ENCODE peak calls at places on chromosome 22, in seven cellular contexts. One of them, this sample, is unnamed.

GRCh38 chr22:36942561-36942960 is 29.1 kb downstream of the CSF2RB start:
- DNase-seq in bronchial epithelial cell: no peak
- DNase-seq in heart left ventricle: no peak
- DNase-seq in left ventricle myocardium inferior: no peak
- DNase-seq in thoracic aorta: no peak
- DNase-seq in H7: no peak
- DNase-seq in adrenal gland: no peak
- DNase-seq in this sample: no peak

GRCh38 chr22:49531533-49531895 is 296.2 kb downstream of the BRD1 start:
- DNase-seq in bronchial epithelial cell: no peak
- DNase-seq in heart left ventricle: no peak
- DNase-seq in left ventricle myocardium inferior: no peak
- DNase-seq in thoracic aorta: no peak
- DNase-seq in H7: no peak
- DNase-seq in adrenal gland: no peak
- DNase-seq in this sample: no peak

GRCh38 chr22:39938509-39938908 is 21.7 kb upstream of the TMA7B start:
- DNase-seq in bronchial epithelial cell: no peak
- DNase-seq in heart left ventricle: no peak
- DNase-seq in left ventricle myocardium inferior: no peak
- DNase-seq in thoracic aorta: no peak
- DNase-seq in H7: no peak
- DNase-seq in adrenal gland: no peak
- DNase-seq in this sample: no peak

GRCh38 chr22:25403752-25404471 is 160.6 kb upstream of the GRK3 start:
- DNase-seq in bronchial epithelial cell: peak; percentile 15
- DNase-seq in heart left ventricle: no peak
- DNase-seq in left ventricle myocardium inferior: no peak
- DNase-seq in thoracic aorta: no peak
- DNase-seq in H7: peak; percentile 79
- DNase-seq in adrenal gland: peak; percentile 33
- DNase-seq in this sample: no peak

GRCh38 chr22:29115682-29116313 is 43.0 kb downstream of the KREMEN1 start:
- DNase-seq in bronchial epithelial cell: no peak
- DNase-seq in heart left ventricle: no peak
- DNase-seq in left ventricle myocardium inferior: no peak
- DNase-seq in thoracic aorta: no peak
- DNase-seq in H7: no peak
- DNase-seq in adrenal gland: no peak
- DNase-seq in this sample: no peak

GRCh38 chr22:41919357-41920224 is 4.7 kb upstream of the SHISA8 start:
- DNase-seq in bronchial epithelial cell: no peak
- DNase-seq in heart left ventricle: peak; percentile 70
- DNase-seq in left ventricle myocardium inferior: peak; percentile 70
- DNase-seq in thoracic aorta: no peak
- DNase-seq in H7: peak; percentile 99
- DNase-seq in adrenal gland: peak; percentile 79
- DNase-seq in this sample: peak; percentile 71

GRCh38 chr22:26502688-26503561 is 9.3 kb downstream of the TFIP11 start:
- DNase-seq in bronchial epithelial cell: peak; percentile 36
- DNase-seq in heart left ventricle: peak; percentile 29
- DNase-seq in left ventricle myocardium inferior: peak; percentile 29
- DNase-seq in thoracic aorta: no peak
- DNase-seq in H7: peak; percentile 85
- DNase-seq in adrenal gland: peak; percentile 43
- DNase-seq in this sample: peak; percentile 66

GRCh38 chr22:41217553-41218157 is 12.5 kb downstream of the L3MBTL2 start:
- DNase-seq in bronchial epithelial cell: peak; percentile 97
- DNase-seq in heart left ventricle: peak; percentile 79
- DNase-seq in left ventricle myocardium inferior: peak; percentile 80
- DNase-seq in thoracic aorta: no peak
- DNase-seq in H7: peak; percentile 80
- DNase-seq in adrenal gland: peak; percentile 57
- DNase-seq in this sample: peak; percentile 69

GRCh38 chr22:50034126-50035081 is 21.8 kb upstream of the IL17REL start:
- DNase-seq in bronchial epithelial cell: no peak
- DNase-seq in heart left ventricle: no peak
- DNase-seq in left ventricle myocardium inferior: no peak
- DNase-seq in thoracic aorta: no peak
- DNase-seq in H7: peak; percentile 59
- DNase-seq in adrenal gland: no peak
- DNase-seq in this sample: no peak

GRCh38 chr22:40541300-40541699 is 95.2 kb downstream of the MRTFA start:
- DNase-seq in bronchial epithelial cell: peak; percentile 100
- DNase-seq in heart left ventricle: no peak
- DNase-seq in left ventricle myocardium inferior: no peak
- DNase-seq in thoracic aorta: no peak
- DNase-seq in H7: no peak
- DNase-seq in adrenal gland: no peak
- DNase-seq in this sample: no peak

GRCh38 chr22:50040717-50041116 is 17.4 kb downstream of the TTLL8 start:
- DNase-seq in bronchial epithelial cell: no peak
- DNase-seq in heart left ventricle: no peak
- DNase-seq in left ventricle myocardium inferior: no peak
- DNase-seq in thoracic aorta: no peak
- DNase-seq in H7: peak; percentile 29
- DNase-seq in adrenal gland: no peak
- DNase-seq in this sample: no peak

DNA sequence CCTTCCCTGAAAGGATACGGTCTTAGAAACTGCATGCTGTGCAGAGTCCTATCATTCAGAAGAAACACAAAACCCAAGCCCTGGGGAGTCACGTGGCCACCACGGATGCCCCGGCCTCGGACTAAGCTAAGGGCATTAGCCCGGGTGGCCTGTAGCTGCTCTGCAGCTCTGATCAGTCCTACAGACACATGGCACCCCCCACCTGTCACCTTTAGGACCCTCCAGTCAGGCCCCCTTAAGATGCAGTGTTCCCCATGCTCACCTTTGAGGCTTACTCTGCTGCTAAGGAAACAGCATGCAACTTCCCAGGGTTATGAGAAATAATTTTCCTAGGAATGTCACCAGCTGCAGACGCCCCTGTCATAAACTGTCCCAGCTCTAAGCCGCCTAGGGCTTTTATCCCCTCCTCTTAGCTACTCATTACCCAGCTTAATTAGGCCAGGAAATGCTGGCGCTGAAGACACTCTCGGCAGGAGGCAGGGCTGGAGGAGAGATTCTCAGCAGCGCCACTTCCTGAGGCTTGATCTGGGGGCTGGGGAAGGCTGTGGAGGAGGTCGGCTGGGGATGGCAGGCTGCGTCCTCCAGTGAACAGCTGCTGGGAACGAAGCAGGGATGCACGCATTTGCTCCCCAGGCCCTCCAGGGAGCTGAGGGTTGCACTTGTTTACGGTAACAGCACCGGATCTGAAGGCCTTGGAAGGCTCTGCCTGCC is 47.2 kb upstream of the ADA2 start:
- DNase-seq in bronchial epithelial cell: no peak
- DNase-seq in heart left ventricle: peak; percentile 43
- DNase-seq in left ventricle myocardium inferior: peak; percentile 45
- DNase-seq in thoracic aorta: no peak
- DNase-seq in H7: peak; percentile 77
- DNase-seq in adrenal gland: no peak
- DNase-seq in this sample: peak; percentile 21
- H3K4me3 ChIP-seq in bronchial epithelial cell: no peak overlapping the region
- H3K4me3 ChIP-seq in heart left ventricle: no peak overlapping the region
- H3K4me3 ChIP-seq in left ventricle myocardium inferior: no peak overlapping the region
- H3K4me3 ChIP-seq in thoracic aorta: no peak overlapping the region
- H3K4me3 ChIP-seq in H7: peak overlapping the region; percentile 17
- H3K4me3 ChIP-seq in adrenal gland: no peak overlapping the region
- H3K4me3 ChIP-seq in this sample: no peak overlapping the region

DNA sequence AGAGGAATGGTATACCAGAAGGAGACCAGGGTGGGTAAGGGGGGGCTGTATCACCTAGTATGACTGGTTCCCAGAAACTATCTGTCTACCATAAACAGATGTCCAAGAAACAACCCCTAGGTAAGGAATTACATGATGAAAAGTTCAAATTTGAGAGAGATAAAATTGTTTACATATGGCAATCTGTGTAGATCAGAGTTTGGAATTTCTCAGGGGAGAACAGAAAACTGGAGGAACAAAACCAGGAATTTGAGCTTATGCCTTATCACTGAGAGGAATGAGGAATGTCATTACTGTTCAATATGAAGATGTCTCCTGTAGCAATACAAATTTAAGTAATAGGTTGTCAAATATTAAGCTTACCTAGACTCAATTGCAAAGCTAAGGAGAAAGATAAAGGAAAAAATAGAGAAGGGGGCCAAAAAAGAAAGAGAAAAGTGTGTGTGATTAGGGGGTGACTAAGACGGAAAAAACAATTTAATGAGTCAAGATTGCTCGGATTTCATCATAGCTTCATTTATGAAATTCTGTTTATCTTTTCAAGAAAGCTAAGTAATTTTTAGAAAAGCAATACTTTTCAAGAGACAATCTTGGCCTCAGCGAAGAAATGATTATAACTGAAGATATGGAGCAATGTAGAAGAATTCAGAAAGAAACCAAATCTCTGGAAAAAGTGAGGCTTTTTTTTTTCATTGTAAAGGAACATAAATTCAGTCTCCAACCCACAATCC is 117.8 kb downstream of the APOL5 start:
- DNase-seq in bronchial epithelial cell: peak; percentile 82
- DNase-seq in heart left ventricle: no peak
- DNase-seq in left ventricle myocardium inferior: no peak
- DNase-seq in thoracic aorta: no peak
- DNase-seq in H7: no peak
- DNase-seq in adrenal gland: no peak
- DNase-seq in this sample: no peak
- H3K4me3 ChIP-seq in bronchial epithelial cell: peak overlapping the region; percentile 32
- H3K4me3 ChIP-seq in heart left ventricle: peak overlapping the region; percentile 17
- H3K4me3 ChIP-seq in left ventricle myocardium inferior: peak overlapping the region; percentile 59
- H3K4me3 ChIP-seq in thoracic aorta: peak overlapping the region; percentile 65
- H3K4me3 ChIP-seq in H7: peak overlapping the region; percentile 21
- H3K4me3 ChIP-seq in adrenal gland: no peak overlapping the region
- H3K4me3 ChIP-seq in this sample: peak overlapping the region; percentile 15

GRCh38 chr22:48493733-48494132 is 1333.9 kb downstream of the BRD1 start:
- DNase-seq in bronchial epithelial cell: no peak
- DNase-seq in heart left ventricle: no peak
- DNase-seq in left ventricle myocardium inferior: no peak
- DNase-seq in thoracic aorta: no peak
- DNase-seq in H7: peak; percentile 23
- DNase-seq in adrenal gland: no peak
- DNase-seq in this sample: no peak

GRCh38 chr22:48490513-48491411 is 1336.9 kb downstream of the BRD1 start:
- DNase-seq in bronchial epithelial cell: no peak
- DNase-seq in heart left ventricle: no peak
- DNase-seq in left ventricle myocardium inferior: no peak
- DNase-seq in thoracic aorta: no peak
- DNase-seq in H7: peak; percentile 78
- DNase-seq in adrenal gland: no peak
- DNase-seq in this sample: no peak

GRCh38 chr22:48492371-48493320 is 1335.0 kb downstream of the BRD1 start:
- DNase-seq in bronchial epithelial cell: peak; percentile 46
- DNase-seq in heart left ventricle: peak; percentile 37
- DNase-seq in left ventricle myocardium inferior: peak; percentile 31
- DNase-seq in thoracic aorta: no peak
- DNase-seq in H7: peak; percentile 92
- DNase-seq in adrenal gland: peak; percentile 71
- DNase-seq in this sample: peak; percentile 88

GRCh38 chr22:48489551-48490512 is 1337.8 kb downstream of the BRD1 start:
- DNase-seq in bronchial epithelial cell: no peak
- DNase-seq in heart left ventricle: no peak
- DNase-seq in left ventricle myocardium inferior: no peak
- DNase-seq in thoracic aorta: no peak
- DNase-seq in H7: peak; percentile 83
- DNase-seq in adrenal gland: no peak
- DNase-seq in this sample: no peak

GRCh38 chr22:48491451-48491941 is 1336.2 kb downstream of the BRD1 start:
- DNase-seq in bronchial epithelial cell: no peak
- DNase-seq in heart left ventricle: no peak
- DNase-seq in left ventricle myocardium inferior: no peak
- DNase-seq in thoracic aorta: no peak
- DNase-seq in H7: peak; percentile 75
- DNase-seq in adrenal gland: no peak
- DNase-seq in this sample: no peak
- H3K4me3 ChIP-seq in bronchial epithelial cell: no peak overlapping the region
- H3K4me3 ChIP-seq in heart left ventricle: no peak overlapping the region
- H3K4me3 ChIP-seq in left ventricle myocardium inferior: no peak overlapping the region
- H3K4me3 ChIP-seq in thoracic aorta: no peak overlapping the region
- H3K4me3 ChIP-seq in H7: peak overlapping the region; percentile 60
- H3K4me3 ChIP-seq in adrenal gland: no peak overlapping the region
- H3K4me3 ChIP-seq in this sample: no peak overlapping the region

GRCh38 chr22:22195265-22196017 is 49.1 kb upstream of the VPREB1 start:
- DNase-seq in bronchial epithelial cell: peak; percentile 66
- DNase-seq in heart left ventricle: peak; percentile 25
- DNase-seq in left ventricle myocardium inferior: no peak
- DNase-seq in thoracic aorta: no peak
- DNase-seq in H7: peak; percentile 91
- DNase-seq in adrenal gland: peak; percentile 77
- DNase-seq in this sample: peak; percentile 89

GRCh38 chr22:22196018-22196533 is 48.5 kb upstream of the VPREB1 start:
- DNase-seq in bronchial epithelial cell: no peak
- DNase-seq in heart left ventricle: no peak
- DNase-seq in left ventricle myocardium inferior: no peak
- DNase-seq in thoracic aorta: no peak
- DNase-seq in H7: no peak
- DNase-seq in adrenal gland: no peak
- DNase-seq in this sample: no peak

GRCh38 chr22:22198751-22199150 is 45.8 kb upstream of the VPREB1 start:
- DNase-seq in bronchial epithelial cell: no peak
- DNase-seq in heart left ventricle: no peak
- DNase-seq in left ventricle myocardium inferior: no peak
- DNase-seq in thoracic aorta: no peak
- DNase-seq in H7: no peak
- DNase-seq in adrenal gland: no peak
- DNase-seq in this sample: no peak

GRCh38 chr22:22197993-22198402 is 46.6 kb upstream of the VPREB1 start:
- DNase-seq in bronchial epithelial cell: no peak
- DNase-seq in heart left ventricle: no peak
- DNase-seq in left ventricle myocardium inferior: no peak
- DNase-seq in thoracic aorta: no peak
- DNase-seq in H7: no peak
- DNase-seq in adrenal gland: no peak
- DNase-seq in this sample: no peak

GRCh38 chr22:22196833-22197477 is 47.6 kb upstream of the VPREB1 start:
- DNase-seq in bronchial epithelial cell: no peak
- DNase-seq in heart left ventricle: no peak
- DNase-seq in left ventricle myocardium inferior: no peak
- DNase-seq in thoracic aorta: no peak
- DNase-seq in H7: no peak
- DNase-seq in adrenal gland: no peak
- DNase-seq in this sample: no peak
- H3K4me3 ChIP-seq in bronchial epithelial cell: no peak overlapping the region
- H3K4me3 ChIP-seq in heart left ventricle: no peak overlapping the region
- H3K4me3 ChIP-seq in left ventricle myocardium inferior: no peak overlapping the region
- H3K4me3 ChIP-seq in thoracic aorta: no peak overlapping the region
- H3K4me3 ChIP-seq in H7: no peak overlapping the region
- H3K4me3 ChIP-seq in adrenal gland: no peak overlapping the region
- H3K4me3 ChIP-seq in this sample: no peak overlapping the region

GRCh38 chr22:38455063-38455529 is at the start of gene KCNJ4:
- DNase-seq in bronchial epithelial cell: no peak
- DNase-seq in heart left ventricle: no peak
- DNase-seq in left ventricle myocardium inferior: no peak
- DNase-seq in thoracic aorta: no peak
- DNase-seq in H7: peak; percentile 85
- DNase-seq in adrenal gland: no peak
- DNase-seq in this sample: no peak
- H3K4me3 ChIP-seq in bronchial epithelial cell: peak within 1 kb of the TSS; percentile 21
- H3K4me3 ChIP-seq in heart left ventricle: peak within 1 kb of the TSS; percentile 54
- H3K4me3 ChIP-seq in left ventricle myocardium inferior: peak within 1 kb of the TSS; percentile 70
- H3K4me3 ChIP-seq in thoracic aorta: peak within 1 kb of the TSS; percentile 67
- H3K4me3 ChIP-seq in H7: peak within 1 kb of the TSS; percentile 48
- H3K4me3 ChIP-seq in adrenal gland: no peak within 1 kb of the TSS
- H3K4me3 ChIP-seq in this sample: peak within 1 kb of the TSS; percentile 47

GRCh38 chr22:23984430-23984829 is 4.5 kb downstream of the GSTT2 start:
- DNase-seq in bronchial epithelial cell: peak; percentile 12
- DNase-seq in heart left ventricle: peak; percentile 56
- DNase-seq in left ventricle myocardium inferior: no peak
- DNase-seq in thoracic aorta: no peak
- DNase-seq in H7: no peak
- DNase-seq in adrenal gland: no peak
- DNase-seq in this sample: no peak
- H3K4me3 ChIP-seq in bronchial epithelial cell: no peak overlapping the region
- H3K4me3 ChIP-seq in heart left ventricle: no peak overlapping the region
- H3K4me3 ChIP-seq in left ventricle myocardium inferior: no peak overlapping the region
- H3K4me3 ChIP-seq in thoracic aorta: no peak overlapping the region
- H3K4me3 ChIP-seq in H7: no peak overlapping the region
- H3K4me3 ChIP-seq in adrenal gland: no peak overlapping the region
- H3K4me3 ChIP-seq in this sample: no peak overlapping the region

This sample was measured in testis.